ENCODE peak calls at places on chromosomes 3 and 15, in six cellular contexts. Z is astrocyte of the spinal cord, S is foreskin fibroblast, Y is GM20000, E is gastrocnemius medialis, O is fibroblast of mammary gland. M is an unnamed sample.

GRCh38 chr15:29133321-29133720 is 136.3 kb downstream of the NSMCE3 start:
- DNase-seq in S (no peak), Y (no peak), Z (no peak), O (no peak), E (no peak), M (no peak)

GRCh38 chr15:40958723-40959122 is 5.5 kb downstream of the CHAC1 start:
- DNase-seq in Y (peak; percentile 20), O (no peak), Z (no peak), S (no peak), E (no peak), M (no peak)

GRCh38 chr15:99441427-99441766 is 124.4 kb upstream of the MEF2A start:
- DNase-seq in Y (peak; percentile 5), S (no peak), E (no peak), Z (no peak), O (no peak), M (no peak)

GRCh38 chr15:67843571-67844387 is 3.9 kb upstream of the RNU6-1 start:
- DNase-seq in O (no peak), Y (no peak), E (no peak), Z (peak; percentile 29), S (no peak), M (no peak)

GRCh38 chr3:172591876-172592771 is 68.9 kb upstream of the TNFSF10 start:
- DNase-seq in S (no peak), Y (peak; percentile 66), O (no peak), E (no peak), Z (no peak), M (no peak)

GRCh38 chr3:16993227-16993626 is 108.5 kb downstream of the PLCL2 start:
- DNase-seq in E (no peak), S (peak; percentile 53), O (peak; percentile 81), Y (no peak), Z (peak; percentile 24), M (no peak)

GRCh38 chr15:101451192-101451799 is 38.2 kb downstream of the PCSK6 start:
- DNase-seq in S (peak; percentile 64), Y (no peak), E (no peak), Z (no peak), O (peak; percentile 43), M (no peak)

GRCh38 chr15:49223536-49224274 is 53.7 kb downstream of the GALK2 start:
- DNase-seq in Z (no peak), S (no peak), O (peak; percentile 24), E (no peak), Y (no peak), M (no peak)

GRCh38 chr3:127867986-127868385 is 45.7 kb upstream of the MGLL start:
- DNase-seq in Y (no peak), Z (peak; percentile 35), S (no peak), E (no peak), O (peak; percentile 68), M (no peak)

GRCh38 chr3:172221550-172221949 is 182.2 kb downstream of the FNDC3B start:
- DNase-seq in O (peak; percentile 94), S (peak; percentile 73), Z (peak; percentile 59), E (no peak), Y (no peak), M (no peak)

GRCh38 chr15:85557385-85557784 is 177.0 kb downstream of the AKAP13 start:
- DNase-seq in S (no peak), Y (no peak), Z (no peak), E (no peak), O (no peak), M (no peak)

GRCh38 chr3:25782938-25783660 is at the start of gene NGLY1:
- DNase-seq in Y (peak; percentile 91), E (peak; percentile 78), O (peak; percentile 67), Z (peak; percentile 83), S (peak; percentile 81), M (peak; percentile 88)

GRCh38 chr3:141294848-141295247 is 63.2 kb downstream of the PXYLP1 start:
- DNase-seq in Y (no peak), E (no peak), Z (peak; percentile 64), S (peak; percentile 59), O (peak; percentile 88), M (no peak)

GRCh38 chr3:110414851-110415250 is 656.8 kb upstream of the NECTIN3 start:
- DNase-seq in O (peak; percentile 85), Y (no peak), Z (peak; percentile 86), E (no peak), S (peak; percentile 80), M (no peak)

GRCh38 chr3:16338999-16339398 is 74.0 kb downstream of the OXNAD1 start:
- DNase-seq in S (peak; percentile 97), Z (peak; percentile 87), Y (peak; percentile 28), E (no peak), O (peak; percentile 98), M (no peak)

GRCh38 chr3:13480340-13481318 is 523 bp downstream of the HDAC11 start:
- DNase-seq in Z (no peak), Y (no peak), O (peak; percentile 28), S (no peak), E (no peak), M (peak; percentile 31)

GRCh38 chr3:113531826-113532697 is at the start of gene SIDT1:
- DNase-seq in Y (peak; percentile 84), S (no peak), E (no peak), Z (peak; percentile 13), O (no peak), M (no peak)

GRCh38 chr3:60765788-60766187 is 485.5 kb downstream of the FHIT start:
- DNase-seq in S (no peak), O (no peak), E (no peak), Y (no peak), Z (no peak), M (no peak)

GRCh38 chr3:143847787-143848631 is at the start of gene SLC9A9:
- DNase-seq in Y (peak; percentile 54), S (peak; percentile 73), E (peak; percentile 29), Z (peak; percentile 75), O (peak; percentile 86), M (peak; percentile 13)

GRCh38 chr15:57444877-57445513 is 68.7 kb downstream of the CGNL1 start:
- DNase-seq in S (no peak), E (no peak), Y (no peak), O (peak; percentile 26), Z (no peak), M (no peak)

GRCh38 chr3:143171141-143171651 is 51.6 kb downstream of the CHST2 start:
- DNase-seq in E (no peak), Y (peak; percentile 64), Z (peak; percentile 88), O (peak; percentile 68), S (peak; percentile 55), M (no peak)

GRCh38 chr3:36560685-36561084 is 180.4 kb downstream of the STAC start:
- DNase-seq in S (no peak), Y (no peak), Z (no peak), E (no peak), O (no peak), M (no peak)

GRCh38 chr3:114606336-114606735 is 312.5 kb downstream of the TIGIT start:
- DNase-seq in S (no peak), O (no peak), Y (no peak), E (no peak), Z (no peak), M (no peak)

GRCh38 chr3:184911570-184911969 is 99.6 kb downstream of the VPS8 start:
- DNase-seq in E (no peak), Z (no peak), Y (no peak), O (no peak), S (no peak), M (no peak)

GRCh38 chr15:63610209-63610841 is 13.1 kb downstream of the FBXL22 start:
- DNase-seq in O (peak; percentile 88), Z (peak; percentile 85), E (no peak), Y (peak; percentile 81), S (peak; percentile 81), M (peak; percentile 62)

GRCh38 chr3:182117583-182117982 is 405.9 kb downstream of the SOX2 start:
- DNase-seq in Z (no peak), E (no peak), S (no peak), Y (no peak), O (no peak), M (no peak)

GRCh38 chr3:70748593-70748992 is 436.2 kb upstream of the MDFIC2 start:
- DNase-seq in Y (no peak), E (no peak), O (no peak), S (no peak), Z (no peak), M (no peak)

GRCh38 chr3:16472593-16472992 is 40.9 kb downstream of the RFTN1 start:
- DNase-seq in E (peak; percentile 20), Z (no peak), S (no peak), Y (no peak), O (no peak), M (no peak)

GRCh38 chr15:34583399-34584320 is at the start of gene GOLGA8B:
- DNase-seq in E (peak; percentile 36), S (peak; percentile 27), Y (peak; percentile 93), Z (peak; percentile 53), O (peak; percentile 37), M (peak; percentile 54)

GRCh38 chr15:73617310-73617709 is 15.9 kb downstream of the NPTN start:
- DNase-seq in Y (no peak), O (no peak), S (no peak), Z (peak; percentile 64), E (no peak), M (no peak)

GRCh38 chr3:60079076-60079475 is 1029.3 kb upstream of the CFAP20DC start:
- DNase-seq in O (no peak), Y (peak; percentile 9), E (no peak), Z (no peak), S (no peak), M (no peak)

GRCh38 chr3:187739561-187740445 is 5.5 kb downstream of the BCL6 start:
- DNase-seq in E (peak; percentile 83), Y (peak; percentile 81), S (peak; percentile 86), O (peak; percentile 98), Z (peak; percentile 97), M (peak; percentile 92)

GRCh38 chr3:48989126-48989795 is 780 bp upstream of the P4HTM start:
- DNase-seq in O (no peak), Y (no peak), E (no peak), S (no peak), Z (no peak), M (no peak)

GRCh38 chr3:173938159-173938558 is 540.6 kb downstream of the NLGN1 start:
- DNase-seq in O (peak; percentile 53), S (peak; percentile 23), Y (no peak), Z (peak; percentile 76), E (no peak), M (no peak)

GRCh38 chr15:56149071-56149470 is 94.6 kb downstream of the RFX7 start:
- DNase-seq in Z (no peak), E (no peak), Y (no peak), O (peak; percentile 18), S (no peak), M (no peak)

GRCh38 chr3:178947738-178948137 is 123.9 kb downstream of the ZMAT3 start:
- DNase-seq in S (no peak), Y (no peak), Z (peak; percentile 3), O (no peak), E (no peak), M (no peak)
- TF ChIP-seq CTCF in S (no peak), Y (no peak), Z (peak; percentile 26), O (no peak), E (no peak), M (no peak)

GRCh38 chr15:61871926-61872522 is 188.2 kb downstream of the VPS13C start:
- DNase-seq in S (peak; percentile 4), E (no peak), Y (peak; percentile 8), O (peak; percentile 49), Z (peak; percentile 40), M (no peak)
- TF ChIP-seq CTCF in S (peak; percentile 19), E (no peak), Y (no peak), O (peak; percentile 50), Z (peak; percentile 49), M (peak; percentile 69)

GRCh38 chr3:82163907-82164520 is 402.6 kb upstream of the GBE1 start:
- DNase-seq in E (no peak), Z (peak; percentile 36), O (peak; percentile 48), Y (no peak), S (no peak), M (no peak)
- TF ChIP-seq CTCF in E (no peak), Z (peak; percentile 40), O (peak; percentile 39), Y (no peak), S (peak; percentile 15), M (peak; percentile 82)

GRCh38 chr3:155325263-155325835 is 31.9 kb upstream of the STRIT1 start:
- DNase-seq in S (no peak), Y (no peak), E (no peak), Z (peak; percentile 21), O (no peak), M (no peak)
- TF ChIP-seq CTCF in S (peak; percentile 7), Y (no peak), E (no peak), Z (peak; percentile 29), O (peak; percentile 25), M (no peak)

M was measured in endothelial cell.